ENCODE peak calls at places on chromosomes 1 and 21, in five cellular contexts. One of them, this sample, is unnamed.

GRCh38 chr1:28790384-28791035 is 21.5 kb upstream of the OPRD1 start:
- DNase-seq in NCI-H146: no peak
- DNase-seq in activated CD8-positive, alpha-beta memory T cell treated with anti-CD3 and anti-CD28 coated beads for 1 hour: no peak
- DNase-seq in left cardiac atrium: no peak
- DNase-seq in stimulated activated CD8-positive, alpha-beta memory T cell treated with anti-CD3 and anti-CD28 coated beads, Interleukin-4, amount 100 ng/mL, for 24 hours: no peak
- DNase-seq in this sample: no peak

GRCh38 chr1:228231192-228231591 is 23.3 kb downstream of the OBSCN start:
- DNase-seq in NCI-H146: no peak
- DNase-seq in activated CD8-positive, alpha-beta memory T cell treated with anti-CD3 and anti-CD28 coated beads for 1 hour: no peak
- DNase-seq in left cardiac atrium: no peak
- DNase-seq in stimulated activated CD8-positive, alpha-beta memory T cell treated with anti-CD3 and anti-CD28 coated beads, Interleukin-4, amount 100 ng/mL, for 24 hours: no peak
- DNase-seq in this sample: no peak

GRCh38 chr1:242057745-242058115 is 58.8 kb upstream of the MAP1LC3C start:
- DNase-seq in NCI-H146: no peak
- DNase-seq in activated CD8-positive, alpha-beta memory T cell treated with anti-CD3 and anti-CD28 coated beads for 1 hour: no peak
- DNase-seq in left cardiac atrium: no peak
- DNase-seq in stimulated activated CD8-positive, alpha-beta memory T cell treated with anti-CD3 and anti-CD28 coated beads, Interleukin-4, amount 100 ng/mL, for 24 hours: no peak
- DNase-seq in this sample: no peak

GRCh38 chr1:227434808-227435207 is 116.5 kb upstream of the CDC42BPA start:
- DNase-seq in NCI-H146: no peak
- DNase-seq in activated CD8-positive, alpha-beta memory T cell treated with anti-CD3 and anti-CD28 coated beads for 1 hour: no peak
- DNase-seq in left cardiac atrium: no peak
- DNase-seq in stimulated activated CD8-positive, alpha-beta memory T cell treated with anti-CD3 and anti-CD28 coated beads, Interleukin-4, amount 100 ng/mL, for 24 hours: no peak
- DNase-seq in this sample: no peak

GRCh38 chr1:6603424-6603850 is 768 bp upstream of the KLHL21 start:
- DNase-seq in NCI-H146: no peak
- DNase-seq in activated CD8-positive, alpha-beta memory T cell treated with anti-CD3 and anti-CD28 coated beads for 1 hour: no peak
- DNase-seq in left cardiac atrium: peak
- DNase-seq in stimulated activated CD8-positive, alpha-beta memory T cell treated with anti-CD3 and anti-CD28 coated beads, Interleukin-4, amount 100 ng/mL, for 24 hours: no peak
- DNase-seq in this sample: peak

GRCh38 chr1:228935855-228936727 is 200.8 kb downstream of the RHOU start:
- DNase-seq in NCI-H146: no peak
- DNase-seq in activated CD8-positive, alpha-beta memory T cell treated with anti-CD3 and anti-CD28 coated beads for 1 hour: no peak
- DNase-seq in left cardiac atrium: no peak
- DNase-seq in stimulated activated CD8-positive, alpha-beta memory T cell treated with anti-CD3 and anti-CD28 coated beads, Interleukin-4, amount 100 ng/mL, for 24 hours: no peak
- DNase-seq in this sample: no peak

GRCh38 chr1:22579541-22580155 is 16.4 kb downstream of the EPHA8 start:
- DNase-seq in NCI-H146: peak
- DNase-seq in activated CD8-positive, alpha-beta memory T cell treated with anti-CD3 and anti-CD28 coated beads for 1 hour: no peak
- DNase-seq in left cardiac atrium: no peak
- DNase-seq in stimulated activated CD8-positive, alpha-beta memory T cell treated with anti-CD3 and anti-CD28 coated beads, Interleukin-4, amount 100 ng/mL, for 24 hours: no peak
- DNase-seq in this sample: no peak

GRCh38 chr1:31912087-31912780 is 25.9 kb downstream of the PTP4A2 start:
- DNase-seq in NCI-H146: no peak
- DNase-seq in activated CD8-positive, alpha-beta memory T cell treated with anti-CD3 and anti-CD28 coated beads for 1 hour: no peak
- DNase-seq in left cardiac atrium: no peak
- DNase-seq in stimulated activated CD8-positive, alpha-beta memory T cell treated with anti-CD3 and anti-CD28 coated beads, Interleukin-4, amount 100 ng/mL, for 24 hours: no peak
- DNase-seq in this sample: no peak

GRCh38 chr1:1203561-1204424 is 2.6 kb downstream of the TNFRSF18 start:
- DNase-seq in NCI-H146: no peak
- DNase-seq in activated CD8-positive, alpha-beta memory T cell treated with anti-CD3 and anti-CD28 coated beads for 1 hour: no peak
- DNase-seq in left cardiac atrium: peak
- DNase-seq in stimulated activated CD8-positive, alpha-beta memory T cell treated with anti-CD3 and anti-CD28 coated beads, Interleukin-4, amount 100 ng/mL, for 24 hours: no peak
- DNase-seq in this sample: no peak

GRCh38 chr1:243253211-243253926 is 1.7 kb downstream of the CEP170 start:
- DNase-seq in NCI-H146: peak
- DNase-seq in activated CD8-positive, alpha-beta memory T cell treated with anti-CD3 and anti-CD28 coated beads for 1 hour: no peak
- DNase-seq in left cardiac atrium: no peak
- DNase-seq in stimulated activated CD8-positive, alpha-beta memory T cell treated with anti-CD3 and anti-CD28 coated beads, Interleukin-4, amount 100 ng/mL, for 24 hours: no peak
- DNase-seq in this sample: no peak

GRCh38 chr1:247246325-247247115 is 9.4 kb upstream of the VN1R5 start:
- DNase-seq in NCI-H146: no peak
- DNase-seq in activated CD8-positive, alpha-beta memory T cell treated with anti-CD3 and anti-CD28 coated beads for 1 hour: no peak
- DNase-seq in left cardiac atrium: no peak
- DNase-seq in stimulated activated CD8-positive, alpha-beta memory T cell treated with anti-CD3 and anti-CD28 coated beads, Interleukin-4, amount 100 ng/mL, for 24 hours: no peak
- DNase-seq in this sample: no peak

GRCh38 chr1:35557118-35557610 is at the start of gene KIAA0319L:
- DNase-seq in NCI-H146: peak
- DNase-seq in activated CD8-positive, alpha-beta memory T cell treated with anti-CD3 and anti-CD28 coated beads for 1 hour: no peak
- DNase-seq in left cardiac atrium: peak
- DNase-seq in stimulated activated CD8-positive, alpha-beta memory T cell treated with anti-CD3 and anti-CD28 coated beads, Interleukin-4, amount 100 ng/mL, for 24 hours: no peak
- DNase-seq in this sample: peak

GRCh38 chr1:157105988-157106812 is 6.6 kb upstream of the ETV3L start:
- DNase-seq in NCI-H146: no peak
- DNase-seq in activated CD8-positive, alpha-beta memory T cell treated with anti-CD3 and anti-CD28 coated beads for 1 hour: no peak
- DNase-seq in left cardiac atrium: peak
- DNase-seq in stimulated activated CD8-positive, alpha-beta memory T cell treated with anti-CD3 and anti-CD28 coated beads, Interleukin-4, amount 100 ng/mL, for 24 hours: peak
- DNase-seq in this sample: peak

GRCh38 chr1:158180741-158181576 is at the start of gene CD1D:
- DNase-seq in NCI-H146: no peak
- DNase-seq in activated CD8-positive, alpha-beta memory T cell treated with anti-CD3 and anti-CD28 coated beads for 1 hour: no peak
- DNase-seq in left cardiac atrium: peak
- DNase-seq in stimulated activated CD8-positive, alpha-beta memory T cell treated with anti-CD3 and anti-CD28 coated beads, Interleukin-4, amount 100 ng/mL, for 24 hours: no peak
- DNase-seq in this sample: no peak

GRCh38 chr21:36626791-36627190 is 72.1 kb upstream of the SIM2 start:
- DNase-seq in NCI-H146: no peak
- DNase-seq in activated CD8-positive, alpha-beta memory T cell treated with anti-CD3 and anti-CD28 coated beads for 1 hour: no peak
- DNase-seq in left cardiac atrium: no peak
- DNase-seq in stimulated activated CD8-positive, alpha-beta memory T cell treated with anti-CD3 and anti-CD28 coated beads, Interleukin-4, amount 100 ng/mL, for 24 hours: no peak
- DNase-seq in this sample: no peak